ENCODE peak calls at places on chromosomes 5 and 9, in six cellular contexts. K is AG04450, M is OCI-LY7, V is endothelial cell of umbilical vein, F is PC-3, N is lung. P is an unnamed sample.

GRCh38 chr5:172624083-172624995 is 16.7 kb upstream of the NEURL1B start:
- DNase-seq in M (no peak), K (no peak), N (no peak), V (no peak), F (no peak), P (no peak)

GRCh38 chr5:8576178-8576577 is 707.2 kb downstream of the MTRR start:
- DNase-seq in K (no peak), N (no peak), F (no peak), M (no peak), V (no peak), P (no peak)

GRCh38 chr9:16128003-16128402 is 575.2 kb downstream of the CCDC171 start:
- DNase-seq in N (no peak), M (no peak), V (no peak), F (no peak), K (no peak), P (no peak)

GRCh38 chr9:19030899-19031298 is 2.1 kb downstream of the SAXO1 start:
- DNase-seq in M (no peak), N (no peak), F (peak; percentile 17), V (no peak), K (no peak), P (no peak)

GRCh38 chr9:33164138-33164809 is 2.9 kb downstream of the B4GALT1 start:
- DNase-seq in M (peak; percentile 40), F (no peak), N (no peak), K (no peak), V (no peak), P (no peak)

GRCh38 chr5:149442563-149443182 is 63.6 kb upstream of the IL17B start:
- DNase-seq in N (peak; percentile 84), K (peak; percentile 44), M (peak; percentile 63), F (peak; percentile 95), V (peak; percentile 83), P (peak; percentile 76)

GRCh38 chr5:119304439-119304838 is 51.4 kb upstream of the TNFAIP8 start:
- DNase-seq in K (no peak), F (no peak), V (no peak), M (no peak), N (no peak), P (no peak)

GRCh38 chr5:68419637-68420452 is 204.3 kb downstream of the PIK3R1 start:
- DNase-seq in N (no peak), M (no peak), V (peak; percentile 8), K (no peak), F (no peak), P (peak; percentile 45)

GRCh38 chr9:104386425-104387069 is 117.5 kb upstream of the OR13F1 start:
- DNase-seq in K (no peak), V (peak; percentile 20), N (no peak), F (peak; percentile 43), M (peak; percentile 30), P (peak; percentile 17)

GRCh38 chr5:146048994-146049703 is 56.2 kb downstream of the PLAC8L1 start:
- DNase-seq in V (peak; percentile 74), K (peak; percentile 65), F (peak; percentile 92), M (peak; percentile 23), N (peak; percentile 57), P (peak; percentile 69)

GRCh38 chr5:148309746-148310145 is 2.5 kb upstream of the SPINK7 start:
- DNase-seq in V (no peak), F (no peak), K (no peak), M (no peak), N (no peak), P (no peak)

GRCh38 chr5:175235251-175235963 is 208.6 kb downstream of the DRD1 start:
- DNase-seq in M (no peak), K (no peak), N (no peak), V (no peak), F (no peak), P (no peak)

GRCh38 chr5:93221773-93222172 is 359.2 kb downstream of the NR2F1-AS1 start:
- DNase-seq in V (no peak), N (no peak), K (no peak), F (no peak), M (no peak), P (no peak)

GRCh38 chr5:135128361-135128760 is 94.3 kb upstream of the PITX1 start:
- DNase-seq in N (no peak), M (no peak), V (no peak), F (no peak), K (no peak), P (no peak)

GRCh38 chr5:122498163-122498562 is 186.1 kb downstream of the SNCAIP start:
- DNase-seq in M (no peak), F (no peak), V (no peak), K (no peak), N (no peak), P (peak; percentile 11)

GRCh38 chr9:32378496-32378895 is 5.9 kb upstream of the ACO1 start:
- DNase-seq in M (peak; percentile 83), K (peak; percentile 49), N (no peak), V (peak; percentile 76), F (peak; percentile 69), P (peak; percentile 59)

GRCh38 chr9:69121155-69122085 is 52.7 kb upstream of the TJP2 start:
- DNase-seq in V (peak; percentile 74), F (peak; percentile 50), M (peak; percentile 90), N (peak; percentile 71), K (no peak), P (peak; percentile 7)

GRCh38 chr5:50889790-50890189 is 223.4 kb downstream of the PARP8 start:
- DNase-seq in N (no peak), M (no peak), V (no peak), K (no peak), F (no peak), P (no peak)

GRCh38 chr5:16701134-16702094 is 84.6 kb upstream of the RETREG1 start:
- DNase-seq in F (no peak), N (no peak), V (no peak), K (no peak), M (no peak), P (no peak)

GRCh38 chr5:43313854-43314457 is 744 bp upstream of the HMGCS1 start:
- DNase-seq in M (no peak), V (no peak), K (no peak), N (no peak), F (no peak), P (no peak)

GRCh38 chr9:108813951-108814601 is 41.7 kb downstream of the ACTL7B start:
- DNase-seq in M (no peak), V (peak; percentile 75), F (peak; percentile 82), K (no peak), N (no peak), P (peak; percentile 53)

GRCh38 chr5:160118349-160119141 is 705 bp downstream of the PWWP2A start:
- DNase-seq in M (peak; percentile 63), F (peak; percentile 14), N (peak; percentile 54), K (no peak), V (no peak), P (no peak)

GRCh38 chr5:40385544-40385943 is 294.2 kb upstream of the PTGER4 start:
- DNase-seq in N (peak; percentile 54), K (peak; percentile 8), V (no peak), F (peak; percentile 99), M (no peak), P (no peak)

GRCh38 chr5:167710444-167711025 is 580.9 kb upstream of the WWC1 start:
- DNase-seq in V (no peak), K (no peak), F (no peak), N (no peak), M (no peak), P (no peak)

GRCh38 chr9:6788175-6789016 is 30.6 kb downstream of the KDM4C start:
- DNase-seq in N (no peak), K (no peak), M (no peak), V (peak; percentile 86), F (peak; percentile 76), P (peak; percentile 36)

GRCh38 chr9:115606851-115607250 is 488.9 kb upstream of the TNC start:
- DNase-seq in F (no peak), M (no peak), N (no peak), V (no peak), K (no peak), P (no peak)

GRCh38 chr5:94376672-94377345 is 241.6 kb downstream of the KIAA0825 start:
- DNase-seq in M (no peak), K (no peak), V (no peak), N (no peak), F (peak; percentile 22), P (no peak)

GRCh38 chr5:36657563-36657995 is 51.2 kb downstream of the SLC1A3 start:
- DNase-seq in V (peak; percentile 51), N (peak; percentile 78), F (peak; percentile 99), M (no peak), K (peak; percentile 97), P (peak; percentile 99)

GRCh38 chr5:132737982-132738770 is 830 bp upstream of the KIF3A start:
- DNase-seq in N (no peak), K (no peak), M (no peak), F (no peak), V (no peak), P (no peak)

GRCh38 chr5:109364977-109365376 is 44.8 kb downstream of the PJA2 start:
- DNase-seq in V (no peak), N (no peak), M (no peak), F (no peak), K (no peak), P (no peak)
- H3K27ac ChIP-seq in V (no peak overlapping the region), N (no peak overlapping the region), M (no peak overlapping the region), F (no peak overlapping the region), K (no peak overlapping the region), P (no peak overlapping the region)

GRCh38 chr5:140043508-140043872 is 391 bp upstream of the NRG2 start:
- DNase-seq in M (no peak), F (peak; percentile 16), N (no peak), V (no peak), K (no peak), P (no peak)
- TF ChIP-seq CTCF in M (peak; percentile 36), F (no peak), N (no peak), V (no peak), K (no peak), P (no peak)

GRCh38 chr9:125932012-125932411 is 184.8 kb downstream of the PBX3 start:
- DNase-seq in N (peak; percentile 46), F (peak; percentile 96), V (peak; percentile 93), K (peak; percentile 93), M (no peak), P (peak; percentile 97)
- H3K27ac ChIP-seq in N (no peak overlapping the region), F (peak overlapping the region; percentile 64), V (peak overlapping the region; percentile 25), K (no peak overlapping the region), M (no peak overlapping the region), P (peak overlapping the region; percentile 47)

GRCh38 chr5:177336112-177336511 is 15.4 kb downstream of the LMAN2 start:
- DNase-seq in V (peak; percentile 31), M (peak; percentile 63), N (no peak), F (peak; percentile 53), K (no peak), P (no peak)
- TF ChIP-seq CTCF in V (peak; percentile 73), M (peak; percentile 78), N (no peak), F (peak; percentile 84), K (peak; percentile 23), P (peak; percentile 57)

GRCh38 chr5:181258576-181258975 is 2.4 kb downstream of the TRIM52 start:
- DNase-seq in V (no peak), N (no peak), K (no peak), M (no peak), F (no peak), P (no peak)

GRCh38 chr5:181260720-181261319 is at the start of gene TRIM52:
- DNase-seq in M (peak; percentile 97), K (no peak), N (peak; percentile 89), F (peak; percentile 94), V (peak; percentile 92), P (peak; percentile 82)

GRCh38 chr5:181261320-181262085 is 560 bp upstream of the TRIM52 start:
- DNase-seq in V (peak; percentile 78), N (peak; percentile 75), F (peak; percentile 54), M (peak; percentile 82), K (no peak), P (peak; percentile 51)

GRCh38 chr5:181259283-181259682 is 1.7 kb downstream of the TRIM52 start:
- DNase-seq in N (no peak), F (peak; percentile 22), K (no peak), M (no peak), V (no peak), P (no peak)

GRCh38 chr5:181259974-181260719 is 796 bp downstream of the TRIM52 start:
- DNase-seq in N (no peak), V (peak; percentile 17), M (no peak), K (no peak), F (no peak), P (no peak)
- H3K27ac ChIP-seq in N (peak overlapping the region; percentile 94), V (peak overlapping the region; percentile 95), M (peak overlapping the region; percentile 77), K (peak overlapping the region; percentile 31), F (peak overlapping the region; percentile 84), P (peak overlapping the region; percentile 98)